ENCODE peak calls at places on chromosomes 11 and 22, in six cellular contexts. O is mesothelial cell of epicardium, W is heart left ventricle, S is fibroblast of the aortic adventitia, E is cardiac muscle cell, K is tibial artery. Z is an unnamed sample.

GRCh38 chr11:73350908-73351636 is 25.1 kb upstream of the RELT start:
- DNase-seq in O (no peak), K (peak), E (peak), W (no peak), S (peak), Z (peak)

GRCh38 chr22:20948989-20949388 is 18.1 kb upstream of the AIFM3 start:
- DNase-seq in W (no peak), E (no peak), O (no peak), K (no peak), S (no peak), Z (no peak)

GRCh38 chr11:112751312-112751711 is 209.9 kb upstream of the NCAM1 start:
- DNase-seq in S (no peak), K (no peak), O (no peak), W (peak), E (no peak), Z (no peak)

GRCh38 chr11:70509476-70509875 is 111.1 kb downstream of the CTTN start:
- DNase-seq in W (peak), K (no peak), E (no peak), O (no peak), S (no peak), Z (no peak)

GRCh38 chr11:115222218-115222862 is 281.9 kb downstream of the CADM1 start:
- DNase-seq in S (no peak), O (no peak), K (no peak), E (peak), W (no peak), Z (no peak)

GRCh38 chr11:66289548-66290331 is 797 bp upstream of the YIF1A start:
- DNase-seq in E (no peak), K (peak), S (no peak), O (peak), W (peak), Z (no peak)

GRCh38 chr22:39530692-39531331 is 1.7 kb downstream of the RPS19BP1 start:
- DNase-seq in E (peak), S (peak), K (no peak), W (no peak), O (no peak), Z (no peak)

GRCh38 chr11:12859872-12860657 is 149.1 kb upstream of the RASSF10 start:
- DNase-seq in K (no peak), E (peak), S (no peak), W (no peak), O (no peak), Z (no peak)

GRCh38 chr11:75182652-75183051 is 31.7 kb downstream of the SLCO2B1 start:
- DNase-seq in O (no peak), K (peak), W (no peak), E (no peak), S (no peak), Z (no peak)

GRCh38 chr11:65160643-65161042 is 9.4 kb upstream of the SPDYC start:
- DNase-seq in W (no peak), S (no peak), O (no peak), E (no peak), K (no peak), Z (no peak)

GRCh38 chr22:17912942-17913704 is 111.2 kb downstream of the MICAL3 start:
- DNase-seq in O (no peak), S (no peak), W (no peak), E (no peak), K (no peak), Z (no peak)

GRCh38 chr11:34239465-34240149 is 118.2 kb downstream of the ABTB2 start:
- DNase-seq in O (no peak), S (no peak), W (no peak), K (no peak), E (no peak), Z (no peak)

GRCh38 chr11:107706531-107706930 is 5.3 kb downstream of the SLN start:
- DNase-seq in K (no peak), W (no peak), O (no peak), E (no peak), S (no peak), Z (no peak)

GRCh38 chr11:40276960-40277359 is 1182.5 kb downstream of the LRRC4C start:
- DNase-seq in K (no peak), W (no peak), O (no peak), E (no peak), S (no peak), Z (no peak)

GRCh38 chr11:46393231-46393616 is 1.6 kb upstream of the CHRM4 start:
- DNase-seq in K (no peak), S (no peak), O (no peak), W (no peak), E (no peak), Z (no peak)

GRCh38 chr11:46391186-46391577 is 394 bp downstream of the CHRM4 start:
- DNase-seq in O (no peak), K (no peak), E (no peak), W (no peak), S (no peak), Z (no peak)

GRCh38 chr11:46392421-46393230 is 1.1 kb upstream of the CHRM4 start:
- DNase-seq in E (peak), O (peak), K (peak), W (peak), S (peak), Z (peak)

GRCh38 chr11:46390331-46391171 is 1.0 kb downstream of the CHRM4 start:
- DNase-seq in W (no peak), E (no peak), K (no peak), S (no peak), O (no peak), Z (no peak)

GRCh38 chr11:46391578-46392420 is at the start of gene CHRM4:
- DNase-seq in E (peak), K (no peak), W (no peak), O (no peak), S (no peak), Z (no peak)
- TF ChIP-seq CTCF in E (peak), K (no peak), W (no peak), O (no peak), S (peak), Z (peak)

GRCh38 chr11:59801981-59802638 is 8.5 kb downstream of the MRPL16 start:
- DNase-seq in K (no peak), S (no peak), O (no peak), W (no peak), E (peak), Z (no peak)
- TF ChIP-seq CTCF in K (no peak), S (no peak), O (no peak), W (no peak), E (no peak), Z (no peak)

DNA sequence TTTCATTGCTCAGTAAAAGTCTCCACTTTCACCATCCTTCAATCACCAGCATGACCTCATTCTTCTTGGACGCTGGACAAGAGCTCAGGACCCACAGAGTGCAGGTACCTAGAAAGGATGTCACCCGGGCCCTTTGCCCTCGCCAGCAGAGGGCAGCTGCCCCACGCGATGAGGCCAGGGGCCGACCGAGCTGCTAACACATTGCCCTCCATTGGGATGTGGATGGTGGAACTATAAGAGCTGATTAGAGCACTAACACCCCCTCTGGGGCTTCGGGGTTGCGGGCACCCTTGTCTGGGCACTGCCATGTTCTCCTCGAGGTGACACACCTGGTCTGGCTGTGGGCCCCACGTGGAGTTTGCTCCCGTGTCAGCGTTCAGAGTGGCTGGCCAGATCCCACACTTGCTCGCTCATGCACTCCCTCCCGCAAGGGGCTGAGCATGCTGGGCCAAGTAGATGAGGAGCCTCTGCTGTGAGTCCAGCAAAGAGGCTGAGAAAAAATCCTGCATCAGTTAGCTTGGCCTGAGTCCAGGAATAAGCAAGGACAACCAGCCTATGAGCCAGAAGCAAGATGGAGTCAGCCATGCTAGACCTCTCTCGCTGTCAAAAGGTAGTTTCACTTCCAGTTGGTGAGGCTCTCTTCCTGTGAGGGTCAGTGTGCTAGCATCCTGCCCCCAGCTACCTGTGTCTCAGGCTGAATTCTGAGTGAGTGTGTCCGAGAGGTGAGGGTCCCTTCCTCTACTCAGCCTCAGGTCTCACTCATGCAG is 9.8 kb downstream of the KRTAP5-6 start:
- DNase-seq in K (no peak), S (peak), E (peak), W (peak), O (no peak), Z (no peak)
- TF ChIP-seq CTCF in K (peak), S (no peak), E (peak), W (peak), O (no peak), Z (no peak)

DNA sequence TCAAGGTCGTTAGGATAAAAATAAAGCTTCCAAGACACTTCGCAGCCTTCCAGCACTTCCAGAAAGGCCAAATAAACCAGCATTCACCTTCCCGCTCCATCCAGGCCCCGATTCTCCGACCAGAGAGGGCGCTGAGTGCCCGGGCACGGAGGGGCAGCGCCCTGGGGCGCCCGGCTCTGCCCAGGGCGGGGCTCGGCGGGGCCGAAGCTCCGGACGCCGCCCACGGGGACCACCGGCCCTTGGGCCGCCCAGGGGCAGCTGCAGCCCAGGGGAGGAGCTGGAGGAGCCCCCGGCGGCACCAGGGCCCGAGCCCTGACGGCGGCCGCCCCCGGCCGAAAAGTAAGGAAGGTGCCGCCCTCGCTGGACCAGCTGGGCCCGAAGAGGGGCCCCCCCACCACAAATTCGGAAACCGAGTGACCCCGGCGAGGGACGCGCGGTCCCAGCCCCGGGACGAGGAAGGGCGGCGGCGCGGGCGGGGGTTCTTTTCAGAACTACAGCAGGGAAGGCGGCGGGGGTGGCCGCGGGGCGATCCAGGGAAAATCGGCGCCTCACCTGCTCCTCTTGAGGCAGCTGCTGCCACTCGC is 346 bp downstream of the ATL3 start:
- DNase-seq in W (peak), K (peak), S (no peak), E (peak), O (peak), Z (no peak)
- TF ChIP-seq CTCF in W (peak), K (no peak), S (peak), E (peak), O (no peak), Z (peak)

GRCh38 chr11:36456136-36456535 is 53.9 kb downstream of the TRAF6 start:
- DNase-seq in O (no peak), W (no peak), K (no peak), S (peak), E (no peak), Z (no peak)
- TF ChIP-seq CTCF in O (no peak), W (no peak), K (no peak), S (no peak), E (no peak), Z (no peak)

GRCh38 chr11:118748056-118748455 is 42.9 kb downstream of the DDX6 start:
- DNase-seq in K (no peak), O (no peak), W (no peak), S (no peak), E (no peak), Z (no peak)

GRCh38 chr11:118746988-118747585 is 43.9 kb downstream of the DDX6 start:
- DNase-seq in E (peak), W (no peak), O (no peak), S (peak), K (no peak), Z (no peak)

GRCh38 chr11:118752654-118753053 is 38.3 kb downstream of the DDX6 start:
- DNase-seq in E (no peak), S (no peak), O (no peak), W (no peak), K (no peak), Z (no peak)

GRCh38 chr11:118744001-118744400 is 47.0 kb downstream of the DDX6 start:
- DNase-seq in S (no peak), K (no peak), E (no peak), O (no peak), W (no peak), Z (no peak)

GRCh38 chr11:118749429-118749828 is 41.5 kb downstream of the DDX6 start:
- DNase-seq in K (no peak), W (no peak), E (no peak), S (no peak), O (no peak), Z (no peak)
- TF ChIP-seq CTCF in K (no peak), W (no peak), E (no peak), S (no peak), O (no peak), Z (no peak)

GRCh38 chr22:26170795-26171194 is 1.5 kb downstream of the SEZ6L start:
- DNase-seq in O (no peak), S (no peak), E (no peak), W (no peak), K (no peak), Z (no peak)

GRCh38 chr22:26169312-26170111 is at the start of gene SEZ6L:
- DNase-seq in O (no peak), K (no peak), S (no peak), E (no peak), W (no peak), Z (no peak)

GRCh38 chr22:26170112-26170492 is 840 bp downstream of the SEZ6L start:
- DNase-seq in K (no peak), W (no peak), S (no peak), O (no peak), E (no peak), Z (no peak)

GRCh38 chr22:26172389-26172990 is 3.2 kb downstream of the SEZ6L start:
- DNase-seq in O (no peak), K (no peak), S (peak), W (no peak), E (peak), Z (no peak)

DNA sequence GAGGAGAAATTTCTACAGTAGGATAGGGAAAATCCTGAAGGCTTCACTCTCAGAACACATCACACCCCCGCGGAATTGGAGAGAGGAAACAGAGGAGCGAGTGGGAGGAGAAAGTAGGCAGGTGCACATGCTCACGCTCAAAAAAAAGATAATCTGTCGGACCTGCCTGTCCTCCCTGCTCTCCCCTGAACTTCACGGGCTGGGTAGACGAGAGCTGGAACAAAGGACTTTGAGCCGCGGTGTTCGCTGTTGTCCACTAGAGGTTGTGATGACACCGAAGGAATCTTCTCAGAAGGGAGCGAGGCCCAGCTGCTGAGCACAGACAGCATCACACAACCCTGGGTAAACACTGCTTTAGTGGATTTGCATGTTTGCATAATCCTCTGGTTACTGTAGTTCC is 5.0 kb downstream of the SEZ6L start:
- DNase-seq in O (no peak), S (no peak), E (no peak), K (no peak), W (no peak), Z (no peak)
- TF ChIP-seq CTCF in O (no peak), S (no peak), E (no peak), K (no peak), W (no peak), Z (peak)

GRCh38 chr11:126146454-126147192 is 64.8 kb downstream of the RPUSD4 start:
- DNase-seq in E (no peak), O (no peak), W (no peak), K (no peak), S (no peak), Z (no peak)
- TF ChIP-seq CTCF in E (no peak), O (no peak), W (no peak), K (no peak), S (no peak), Z (no peak)

GRCh38 chr11:100576044-100577021 is 110.8 kb upstream of the ARHGAP42 start:
- DNase-seq in K (no peak), W (no peak), O (no peak), E (peak), S (peak), Z (peak)

GRCh38 chr11:100573911-100574513 is 113.1 kb upstream of the ARHGAP42 start:
- DNase-seq in O (no peak), S (peak), W (no peak), E (no peak), K (no peak), Z (no peak)

GRCh38 chr11:100578966-100579365 is 108.1 kb upstream of the ARHGAP42 start:
- DNase-seq in W (no peak), O (no peak), K (no peak), E (peak), S (peak), Z (no peak)

GRCh38 chr11:100574894-100575769 is 112.0 kb upstream of the ARHGAP42 start:
- DNase-seq in S (peak), K (no peak), O (no peak), W (no peak), E (peak), Z (peak)
- TF ChIP-seq CTCF in S (peak), K (no peak), O (no peak), W (peak), E (peak), Z (peak)